ENCODE peak calls at places on chromosomes 7 and 10, in six cellular contexts. P, Q, O, C, L and T are unnamed samples.

GRCh38 chr7:21300692-21301091 is 127.2 kb upstream of the SP4 start:
- DNase-seq in P (peak), Q (no peak), O (no peak), C (no peak), L (no peak), T (no peak)

GRCh38 chr10:79093658-79094411 is 25.1 kb downstream of the ZMIZ1 start:
- DNase-seq in P (no peak), Q (peak), O (no peak), C (no peak), L (no peak), T (no peak)

GRCh38 chr10:127939786-127940330 is 33.0 kb downstream of the PTPRE start:
- DNase-seq in P (no peak), Q (no peak), O (no peak), C (peak), L (peak), T (no peak)

GRCh38 chr10:132942101-132942739 is at the start of gene CFAP46:
- DNase-seq in P (peak), Q (peak), O (peak), C (no peak), L (no peak), T (peak)

GRCh38 chr10:120981601-120982381 is 130.6 kb downstream of the WDR11 start:
- DNase-seq in P (no peak), Q (no peak), O (no peak), C (no peak), L (no peak), T (no peak)

GRCh38 chr10:76397210-76397881 is 965.9 kb downstream of the LRMDA start:
- DNase-seq in P (no peak), Q (no peak), O (no peak), C (no peak), L (peak), T (no peak)

GRCh38 chr7:108650487-108650886 is 80.8 kb downstream of the DNAJB9 start:
- DNase-seq in P (no peak), Q (peak), O (no peak), C (no peak), L (no peak), T (no peak)

GRCh38 chr7:92520024-92520423 is 8.3 kb downstream of the PEX1 start:
- DNase-seq in P (no peak), Q (no peak), O (no peak), C (no peak), L (no peak), T (no peak)

GRCh38 chr7:26449175-26450165 is 157.8 kb downstream of the SNX10 start:
- DNase-seq in P (no peak), Q (peak), O (no peak), C (no peak), L (no peak), T (no peak)

GRCh38 chr10:61669849-61670248 is 7.1 kb downstream of the CABCOCO1 start:
- DNase-seq in P (no peak), Q (no peak), O (no peak), C (no peak), L (no peak), T (no peak)

GRCh38 chr7:89927762-89928161 is 226.5 kb upstream of the STEAP1 start:
- DNase-seq in P (no peak), Q (no peak), O (no peak), C (no peak), L (no peak), T (no peak)

GRCh38 chr10:5442056-5442989 is 30.0 kb downstream of the NET1 start:
- DNase-seq in P (peak), Q (peak), O (peak), C (peak), L (no peak), T (peak)

GRCh38 chr10:14391342-14391741 is 60.6 kb upstream of the FRMD4A start:
- DNase-seq in P (no peak), Q (no peak), O (no peak), C (no peak), L (no peak), T (no peak)

GRCh38 chr10:80718024-80718423 is 180.3 kb downstream of the SH2D4B start:
- DNase-seq in P (no peak), Q (no peak), O (no peak), C (no peak), L (no peak), T (no peak)

GRCh38 chr7:151472644-151473380 is 32.9 kb upstream of the CRYGN start:
- DNase-seq in P (peak), Q (no peak), O (no peak), C (peak), L (no peak), T (no peak)

GRCh38 chr10:86330778-86331763 is 35.5 kb downstream of the GRID1 start:
- DNase-seq in P (no peak), Q (no peak), O (no peak), C (no peak), L (no peak), T (no peak)

GRCh38 chr7:8440670-8441069 is 7.3 kb downstream of the NXPH1 start:
- DNase-seq in P (no peak), Q (no peak), O (no peak), C (no peak), L (no peak), T (no peak)

GRCh38 chr10:131218811-131219583 is 92.5 kb downstream of the TCERG1L start:
- DNase-seq in P (no peak), Q (no peak), O (no peak), C (no peak), L (no peak), T (no peak)

GRCh38 chr7:142482899-142483658 is 225.2 kb upstream of the PRSS58 start:
- DNase-seq in P (peak), Q (peak), O (peak), C (peak), L (no peak), T (peak)

GRCh38 chr10:68224810-68225209 is 7.1 kb downstream of the ATOH7 start:
- DNase-seq in P (no peak), Q (peak), O (no peak), C (no peak), L (no peak), T (no peak)

GRCh38 chr10:86244296-86244695 is 122.3 kb downstream of the GRID1 start:
- DNase-seq in P (no peak), Q (no peak), O (no peak), C (no peak), L (no peak), T (no peak)

GRCh38 chr10:128000660-128001059 is 93.8 kb downstream of the PTPRE start:
- DNase-seq in P (no peak), Q (no peak), O (no peak), C (no peak), L (peak), T (no peak)

GRCh38 chr10:133126431-133127290 is 33.4 kb upstream of the KNDC1 start:
- DNase-seq in P (no peak), Q (no peak), O (no peak), C (no peak), L (no peak), T (no peak)

GRCh38 chr10:68647928-68648327 is 73.1 kb upstream of the CCAR1 start:
- DNase-seq in P (no peak), Q (peak), O (no peak), C (no peak), L (no peak), T (no peak)

GRCh38 chr10:15141136-15142067 is 27.1 kb downstream of the NMT2 start:
- DNase-seq in P (peak), Q (no peak), O (no peak), C (no peak), L (no peak), T (peak)

GRCh38 chr7:118844748-118845147 is 620.2 kb downstream of the ANKRD7 start:
- DNase-seq in P (no peak), Q (no peak), O (no peak), C (no peak), L (no peak), T (no peak)

GRCh38 chr7:12730523-12730922 is 43.1 kb downstream of the ARL4A start:
- DNase-seq in P (no peak), Q (no peak), O (no peak), C (no peak), L (no peak), T (no peak)

GRCh38 chr7:128932862-128933821 is 4.6 kb upstream of the IRF5 start:
- DNase-seq in P (peak), Q (no peak), O (no peak), C (peak), L (no peak), T (peak)

GRCh38 chr7:22559829-22560489 is 60.0 kb upstream of the STEAP1B start:
- DNase-seq in P (peak), Q (peak), O (peak), C (peak), L (no peak), T (peak)

GRCh38 chr7:139354729-139355128 is 5.0 kb upstream of the LUC7L2 start:
- DNase-seq in P (no peak), Q (no peak), O (no peak), C (no peak), L (no peak), T (no peak)
- TF ChIP-seq CTCF in P (no peak), Q (no peak), O (no peak), C (no peak), L (no peak), T (no peak)

DNA sequence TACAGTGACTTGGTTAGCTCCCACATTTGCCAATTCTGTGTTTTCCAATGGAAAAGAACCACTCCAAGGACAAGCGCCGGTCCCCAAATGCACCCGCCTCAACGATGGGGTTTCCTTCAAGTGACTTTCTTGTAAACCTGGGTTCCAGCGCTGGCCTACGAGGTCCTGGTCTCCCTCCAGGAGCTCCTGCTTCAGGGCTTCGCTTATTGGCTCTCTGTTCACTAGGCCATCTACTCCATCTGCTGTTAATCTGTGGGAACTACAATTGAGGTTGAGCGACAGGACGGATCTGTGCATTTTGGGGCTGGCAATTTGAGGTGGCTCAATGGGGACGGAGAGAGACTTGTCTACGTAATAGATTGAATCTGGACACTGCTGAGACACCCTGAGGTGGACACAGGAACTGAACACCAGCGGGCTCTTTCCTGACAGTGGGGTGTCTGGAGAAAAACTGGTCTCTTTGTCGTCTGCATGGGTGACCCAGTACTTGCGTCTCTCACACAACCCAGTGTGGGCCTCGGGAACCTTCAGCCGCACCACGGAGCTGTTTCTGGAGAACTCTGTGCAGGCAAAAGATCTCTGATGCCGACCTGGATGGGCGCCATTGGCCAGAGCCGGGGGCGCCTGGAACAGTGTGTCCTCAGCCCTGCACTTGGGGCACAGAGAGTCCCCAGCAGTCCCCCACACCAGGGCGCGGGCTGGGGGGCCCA is 115.9 kb upstream of the ADAM12 start:
- DNase-seq in P (peak), Q (peak), O (peak), C (peak), L (no peak), T (peak)
- TF ChIP-seq CTCF in P (peak), Q (peak), O (peak), C (peak), L (peak), T (peak)

GRCh38 chr7:81256991-81257390 is 338.1 kb upstream of the SEMA3C start:
- DNase-seq in P (no peak), Q (peak), O (peak), C (no peak), L (no peak), T (no peak)
- TF ChIP-seq CTCF in P (no peak), Q (peak), O (peak), C (no peak), L (peak), T (no peak)

GRCh38 chr10:125344573-125345121 is 184.3 kb upstream of the CTBP2 start:
- DNase-seq in P (no peak), Q (no peak), O (no peak), C (no peak), L (no peak), T (peak)

GRCh38 chr10:125341611-125342010 is 181.2 kb upstream of the CTBP2 start:
- DNase-seq in P (no peak), Q (no peak), O (no peak), C (no peak), L (no peak), T (no peak)

GRCh38 chr10:125340871-125341270 is 180.5 kb upstream of the CTBP2 start:
- DNase-seq in P (no peak), Q (no peak), O (no peak), C (no peak), L (no peak), T (no peak)

GRCh38 chr10:125348536-125348935 is 188.2 kb upstream of the CTBP2 start:
- DNase-seq in P (no peak), Q (no peak), O (no peak), C (no peak), L (no peak), T (no peak)

DNA sequence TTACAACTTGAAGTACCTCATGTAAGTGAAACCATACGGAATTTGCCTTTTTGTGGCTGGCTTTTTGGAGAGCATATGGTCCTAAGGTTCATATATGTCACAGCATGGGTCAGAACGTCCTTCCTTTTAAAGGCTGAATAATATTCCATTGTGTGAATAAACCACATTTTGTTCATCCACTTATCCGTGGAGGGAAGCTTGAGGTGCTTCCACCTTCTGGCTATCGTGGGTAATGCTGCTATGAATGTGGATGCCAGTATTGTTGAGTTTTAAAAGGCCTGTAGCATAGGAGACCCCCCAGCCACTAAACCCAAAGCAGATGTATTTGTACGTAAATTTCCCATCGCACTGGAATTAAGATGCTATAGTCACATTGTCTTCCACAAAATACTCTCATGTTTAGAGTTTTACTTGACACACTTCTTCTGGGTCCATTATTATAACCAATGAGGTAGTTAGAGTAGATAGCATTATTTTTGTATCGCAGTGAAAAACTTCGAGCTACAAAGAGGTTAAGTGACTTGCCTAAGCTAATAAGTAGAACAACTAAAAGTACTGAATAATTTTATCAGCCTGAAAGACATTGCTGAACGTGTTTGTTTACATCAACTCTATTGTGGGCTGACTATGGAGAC is 182.9 kb upstream of the CTBP2 start:
- DNase-seq in P (no peak), Q (peak), O (peak), C (no peak), L (no peak), T (no peak)
- TF ChIP-seq CTCF in P (peak), Q (peak), O (peak), C (peak), L (peak), T (peak)